ENCODE peak calls at places on chromosomes 13 and 19, in five cellular contexts. Z, G, H, I and T are unnamed samples.
A peak's percentile ranks its signal among the peaks of the same experiment; 100 is the strongest.

GRCh38 chr13:60397693-60398437 is 845 bp downstream of the TDRD3 start:
- DNase-seq in Z (peak; percentile 16), G (peak; percentile 73), H (peak; percentile 93), I (peak; percentile 66), T (peak; percentile 76)

GRCh38 chr19:41445575-41445974 is 2.6 kb downstream of the ERICH4 start:
- DNase-seq in Z (no peak), G (no peak), H (no peak), I (no peak), T (no peak)

GRCh38 chr19:6047741-6048231 is 62.5 kb downstream of the RFX2 start:
- DNase-seq in Z (no peak), G (no peak), H (no peak), I (no peak), T (no peak)

GRCh38 chr13:76828316-76828741 is 57.9 kb downstream of the KCTD12 start:
- DNase-seq in Z (no peak), G (no peak), H (no peak), I (no peak), T (no peak)

GRCh38 chr13:75061909-75062308 is 420.1 kb downstream of the TBC1D4 start:
- DNase-seq in Z (no peak), G (no peak), H (no peak), I (no peak), T (no peak)

GRCh38 chr13:75670496-75670895 is 34.4 kb downstream of the LMO7 start:
- DNase-seq in Z (no peak), G (no peak), H (no peak), I (no peak), T (no peak)

GRCh38 chr13:38538412-38538811 is 148.5 kb upstream of the FREM2 start:
- DNase-seq in Z (no peak), G (no peak), H (no peak), I (no peak), T (no peak)

GRCh38 chr13:112768795-112769411 is 79.1 kb downstream of the ATP11A start:
- DNase-seq in Z (no peak), G (no peak), H (no peak), I (peak; percentile 91), T (no peak)

GRCh38 chr13:73056054-73056962 is 2.5 kb upstream of the KLF5 start:
- DNase-seq in Z (no peak), G (no peak), H (no peak), I (no peak), T (no peak)

GRCh38 chr13:91894311-91894710 is 495.9 kb downstream of the GPC5 start:
- DNase-seq in Z (no peak), G (no peak), H (no peak), I (no peak), T (no peak)

GRCh38 chr13:43363156-43363918 is 340.0 kb downstream of the DNAJC15 start:
- DNase-seq in Z (no peak), G (no peak), H (no peak), I (no peak), T (no peak)

GRCh38 chr13:32201809-32202208 is 113.4 kb downstream of the ZAR1L start:
- DNase-seq in Z (no peak), G (no peak), H (no peak), I (no peak), T (no peak)

GRCh38 chr19:46225558-46226004 is 4.0 kb upstream of the IGFL1 start:
- DNase-seq in Z (no peak), G (no peak), H (no peak), I (no peak), T (no peak)

GRCh38 chr19:27746691-27747380 is 1466.1 kb downstream of the UQCRFS1 start:
- DNase-seq in Z (no peak), G (peak; percentile 30), H (peak; percentile 67), I (no peak), T (no peak)

GRCh38 chr13:49936943-49937273 is 768 bp upstream of the SPRYD7 start:
- DNase-seq in Z (no peak), G (no peak), H (no peak), I (no peak), T (no peak)

GRCh38 chr13:40255551-40255950 is 410.9 kb downstream of the FOXO1 start:
- DNase-seq in Z (no peak), G (no peak), H (no peak), I (no peak), T (no peak)

GRCh38 chr13:40943073-40943472 is 76.0 kb downstream of the ELF1 start:
- DNase-seq in Z (no peak), G (no peak), H (no peak), I (peak; percentile 15), T (no peak)

GRCh38 chr13:48600374-48601364 is 53.1 kb upstream of the CYSLTR2 start:
- DNase-seq in Z (no peak), G (peak; percentile 24), H (no peak), I (peak; percentile 56), T (no peak)

GRCh38 chr13:109722068-109722467 is 64.3 kb downstream of the IRS2 start:
- DNase-seq in Z (no peak), G (no peak), H (no peak), I (no peak), T (no peak)

GRCh38 chr13:109718726-109719125 is 67.7 kb downstream of the IRS2 start:
- DNase-seq in Z (no peak), G (no peak), H (no peak), I (no peak), T (no peak)

GRCh38 chr13:109723046-109723445 is 63.3 kb downstream of the IRS2 start:
- DNase-seq in Z (no peak), G (no peak), H (no peak), I (no peak), T (no peak)

GRCh38 chr13:109719962-109720646 is 66.3 kb downstream of the IRS2 start:
- DNase-seq in Z (no peak), G (no peak), H (no peak), I (no peak), T (no peak)

GRCh38 chr13:109720758-109721184 is 65.6 kb downstream of the IRS2 start:
- DNase-seq in Z (no peak), G (no peak), H (no peak), I (no peak), T (no peak)
- TF ChIP-seq POLR2A in Z (no peak), G (no peak), H (no peak), I (no peak), T (no peak)

GRCh38 chr13:98567140-98567539 is 9.8 kb downstream of the STK24 start:
- DNase-seq in Z (no peak), G (no peak), H (no peak), I (no peak), T (no peak)

GRCh38 chr13:98563071-98563470 is 13.8 kb downstream of the STK24 start:
- DNase-seq in Z (no peak), G (no peak), H (no peak), I (no peak), T (no peak)

GRCh38 chr13:98570929-98571372 is 6.0 kb downstream of the STK24 start:
- DNase-seq in Z (no peak), G (no peak), H (no peak), I (peak; percentile 56), T (no peak)

GRCh38 chr13:98564204-98564603 is 12.7 kb downstream of the STK24 start:
- DNase-seq in Z (no peak), G (no peak), H (no peak), I (no peak), T (no peak)

GRCh38 chr13:98565726-98566577 is 11.0 kb downstream of the STK24 start:
- DNase-seq in Z (no peak), G (peak; percentile 42), H (peak; percentile 83), I (peak; percentile 65), T (no peak)
- TF ChIP-seq POLR2A in Z (no peak), G (no peak), H (no peak), I (no peak), T (no peak)

GRCh38 chr19:56120002-56120370 is 1.1 kb downstream of the ZNF787 start:
- DNase-seq in Z (no peak), G (no peak), H (no peak), I (no peak), T (no peak)

GRCh38 chr19:56119585-56119978 is 1.5 kb downstream of the ZNF787 start:
- DNase-seq in Z (no peak), G (no peak), H (peak; percentile 85), I (peak; percentile 85), T (peak; percentile 74)

GRCh38 chr19:56120371-56121179 is 520 bp downstream of the ZNF787 start:
- DNase-seq in Z (peak; percentile 28), G (peak; percentile 84), H (peak; percentile 96), I (peak; percentile 96), T (peak; percentile 89)

GRCh38 chr19:56118666-56119584 is 2.2 kb downstream of the ZNF787 start:
- DNase-seq in Z (no peak), G (no peak), H (no peak), I (peak; percentile 77), T (no peak)

GRCh38 chr19:56121180-56122167 is at the start of gene ZNF787:
- DNase-seq in Z (peak; percentile 96), G (peak; percentile 100), H (peak; percentile 100), I (peak; percentile 98), T (peak; percentile 97)
- TF ChIP-seq POLR2A in Z (peak; percentile 47), G (peak; percentile 47), H (no peak), I (no peak), T (peak; percentile 73)

GRCh38 chr19:38634757-38635482 is 12.5 kb upstream of the ACTN4 start:
- DNase-seq in Z (peak; percentile 43), G (peak; percentile 85), H (peak; percentile 94), I (peak; percentile 57), T (peak; percentile 71)
- TF ChIP-seq POLR2A in Z (no peak), G (no peak), H (no peak), I (no peak), T (no peak)

GRCh38 chr19:8487137-8487851 is 15.1 kb downstream of the PRAM1 start:
- DNase-seq in Z (no peak), G (no peak), H (peak; percentile 89), I (peak; percentile 40), T (no peak)
- TF ChIP-seq POLR2A in Z (no peak), G (no peak), H (no peak), I (no peak), T (no peak)

GRCh38 chr13:44918323-44919102 is 70.8 kb downstream of the NUFIP1 start:
- DNase-seq in Z (peak; percentile 75), G (peak; percentile 87), H (peak; percentile 97), I (peak; percentile 91), T (peak; percentile 91)
- TF ChIP-seq POLR2A in Z (peak; percentile 56), G (peak; percentile 12), H (no peak), I (no peak), T (peak; percentile 69)

GRCh38 chr19:40190891-40191835 is at the start of gene MAP3K10:
- DNase-seq in Z (peak; percentile 21), G (peak; percentile 83), H (peak; percentile 94), I (peak; percentile 76), T (peak; percentile 73)
- TF ChIP-seq POLR2A in Z (peak; percentile 45), G (no peak), H (no peak), I (peak; percentile 18), T (no peak)

GRCh38 chr19:12790628-12791344 is 500 bp upstream of the JUNB start:
- DNase-seq in Z (no peak), G (peak; percentile 55), H (no peak), I (no peak), T (no peak)

GRCh38 chr19:12792853-12793289 is 1.6 kb downstream of the JUNB start:
- DNase-seq in Z (no peak), G (no peak), H (no peak), I (no peak), T (no peak)

GRCh38 chr19:12792048-12792852 is 964 bp downstream of the JUNB start:
- DNase-seq in Z (no peak), G (peak; percentile 82), H (peak; percentile 98), I (peak; percentile 77), T (peak; percentile 86)

GRCh38 chr19:12789904-12790619 is 1.2 kb upstream of the JUNB start:
- DNase-seq in Z (peak; percentile 93), G (peak; percentile 97), H (peak; percentile 100), I (peak; percentile 98), T (peak; percentile 100)

GRCh38 chr19:12791345-12792047 is at the start of gene JUNB:
- DNase-seq in Z (peak; percentile 96), G (peak; percentile 98), H (peak; percentile 100), I (peak; percentile 98), T (peak; percentile 98)
- TF ChIP-seq POLR2A in Z (peak; percentile 100), G (peak; percentile 100), H (peak; percentile 100), I (peak; percentile 100), T (peak; percentile 100)